ENCODE peak calls at places on chromosomes 13 and 19, in ten cellular contexts. One of them, this sample, is unnamed.

GRCh38 chr13:72514141-72514540 is 213.3 kb downstream of the MZT1 start:
- DNase-seq in IMR-90: no peak
- DNase-seq in WERI-Rb-1: no peak
- DNase-seq in lower lobe of right lung: no peak
- DNase-seq in effector memory CD4-positive, alpha-beta T cell: no peak
- DNase-seq in fibroblast of lung: peak; percentile 58
- DNase-seq in heart right ventricle: no peak
- DNase-seq in CD4-positive, alpha-beta memory T cell: no peak
- DNase-seq in mesenchymal stem cell: no peak
- DNase-seq in left ventricle myocardium inferior: no peak
- DNase-seq in this sample: no peak

GRCh38 chr13:97259787-97260641 is 37.9 kb downstream of the MBNL2 start:
- DNase-seq in heart right ventricle: no peak
- DNase-seq in mesenchymal stem cell: peak; percentile 93
- DNase-seq in left ventricle myocardium inferior: no peak
- DNase-seq in CD4-positive, alpha-beta memory T cell: no peak
- DNase-seq in IMR-90: peak; percentile 84
- DNase-seq in effector memory CD4-positive, alpha-beta T cell: no peak
- DNase-seq in lower lobe of right lung: no peak
- DNase-seq in WERI-Rb-1: no peak
- DNase-seq in fibroblast of lung: peak; percentile 84
- DNase-seq in this sample: no peak

GRCh38 chr19:16969127-16969526 is 57.5 kb downstream of the CPAMD8 start:
- DNase-seq in IMR-90: no peak
- DNase-seq in WERI-Rb-1: peak; percentile 25
- DNase-seq in left ventricle myocardium inferior: no peak
- DNase-seq in mesenchymal stem cell: no peak
- DNase-seq in lower lobe of right lung: no peak
- DNase-seq in CD4-positive, alpha-beta memory T cell: no peak
- DNase-seq in effector memory CD4-positive, alpha-beta T cell: no peak
- DNase-seq in heart right ventricle: no peak
- DNase-seq in fibroblast of lung: no peak
- DNase-seq in this sample: no peak

GRCh38 chr19:21698215-21698614 is 69.2 kb downstream of the ZNF100 start:
- DNase-seq in left ventricle myocardium inferior: no peak
- DNase-seq in IMR-90: peak; percentile 1
- DNase-seq in effector memory CD4-positive, alpha-beta T cell: no peak
- DNase-seq in mesenchymal stem cell: peak; percentile 1
- DNase-seq in fibroblast of lung: peak; percentile 3
- DNase-seq in heart right ventricle: no peak
- DNase-seq in lower lobe of right lung: no peak
- DNase-seq in WERI-Rb-1: no peak
- DNase-seq in CD4-positive, alpha-beta memory T cell: peak; percentile 29
- DNase-seq in this sample: no peak

GRCh38 chr13:23743269-23743668 is 145.9 kb downstream of the MIPEP start:
- DNase-seq in WERI-Rb-1: no peak
- DNase-seq in heart right ventricle: no peak
- DNase-seq in fibroblast of lung: no peak
- DNase-seq in mesenchymal stem cell: no peak
- DNase-seq in effector memory CD4-positive, alpha-beta T cell: no peak
- DNase-seq in left ventricle myocardium inferior: no peak
- DNase-seq in IMR-90: no peak
- DNase-seq in lower lobe of right lung: no peak
- DNase-seq in CD4-positive, alpha-beta memory T cell: peak; percentile 45
- DNase-seq in this sample: no peak

GRCh38 chr19:388691-389090 is 20.3 kb downstream of the C2CD4C start:
- DNase-seq in mesenchymal stem cell: no peak
- DNase-seq in WERI-Rb-1: no peak
- DNase-seq in IMR-90: no peak
- DNase-seq in CD4-positive, alpha-beta memory T cell: no peak
- DNase-seq in left ventricle myocardium inferior: no peak
- DNase-seq in effector memory CD4-positive, alpha-beta T cell: no peak
- DNase-seq in fibroblast of lung: no peak
- DNase-seq in lower lobe of right lung: no peak
- DNase-seq in heart right ventricle: no peak
- DNase-seq in this sample: no peak

GRCh38 chr13:43374621-43375020 is 351.2 kb downstream of the DNAJC15 start:
- DNase-seq in lower lobe of right lung: no peak
- DNase-seq in mesenchymal stem cell: peak; percentile 37
- DNase-seq in IMR-90: peak; percentile 64
- DNase-seq in left ventricle myocardium inferior: no peak
- DNase-seq in CD4-positive, alpha-beta memory T cell: no peak
- DNase-seq in heart right ventricle: no peak
- DNase-seq in WERI-Rb-1: no peak
- DNase-seq in fibroblast of lung: peak; percentile 89
- DNase-seq in effector memory CD4-positive, alpha-beta T cell: no peak
- DNase-seq in this sample: no peak

GRCh38 chr13:45119469-45119989 is 781 bp upstream of the GTF2F2 start:
- DNase-seq in WERI-Rb-1: no peak
- DNase-seq in fibroblast of lung: peak; percentile 79
- DNase-seq in mesenchymal stem cell: peak; percentile 51
- DNase-seq in heart right ventricle: no peak
- DNase-seq in effector memory CD4-positive, alpha-beta T cell: peak; percentile 65
- DNase-seq in lower lobe of right lung: no peak
- DNase-seq in CD4-positive, alpha-beta memory T cell: peak; percentile 84
- DNase-seq in left ventricle myocardium inferior: no peak
- DNase-seq in IMR-90: peak; percentile 77
- DNase-seq in this sample: peak; percentile 27

DNA sequence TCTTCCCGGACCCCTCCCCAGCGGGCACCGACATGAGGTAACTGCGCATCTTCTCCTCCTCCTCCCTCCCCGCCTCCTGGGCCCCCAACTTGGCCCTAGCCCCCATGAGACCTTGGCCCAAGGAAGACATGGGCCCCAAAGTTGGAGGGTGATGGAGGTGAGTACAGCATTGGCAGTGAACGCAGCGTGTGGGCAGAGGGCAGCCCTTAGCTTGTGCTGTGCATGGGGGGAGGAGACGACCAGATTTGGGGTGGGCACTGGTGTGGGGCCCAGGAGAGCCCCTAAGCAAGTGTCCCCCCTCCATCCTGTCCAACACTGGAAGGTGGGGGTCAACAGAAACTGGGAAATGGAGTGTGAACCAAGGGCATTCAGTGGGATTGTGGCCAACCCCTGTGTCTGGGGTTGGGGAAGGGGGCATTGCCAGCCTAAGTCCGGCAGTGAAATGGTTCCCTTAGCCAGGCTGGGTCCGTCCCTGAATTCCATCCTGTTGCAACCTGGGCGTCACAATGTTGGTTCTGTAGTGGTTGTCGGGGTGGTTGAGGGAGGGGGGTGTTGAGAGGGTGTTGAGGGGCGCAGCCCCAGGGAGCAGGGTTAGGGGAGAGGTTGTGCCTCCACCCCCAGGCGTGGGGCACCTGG is 23.5 kb downstream of the NUMBL start:
- DNase-seq in WERI-Rb-1: no peak
- DNase-seq in IMR-90: no peak
- DNase-seq in lower lobe of right lung: no peak
- DNase-seq in heart right ventricle: no peak
- DNase-seq in fibroblast of lung: no peak
- DNase-seq in mesenchymal stem cell: no peak
- DNase-seq in left ventricle myocardium inferior: peak; percentile 11
- DNase-seq in CD4-positive, alpha-beta memory T cell: no peak
- DNase-seq in effector memory CD4-positive, alpha-beta T cell: no peak
- DNase-seq in this sample: no peak
- H3K36me3 ChIP-seq in WERI-Rb-1: peaks cover 53% of the 10 kb centered on the region
- H3K36me3 ChIP-seq in IMR-90: peaks cover 48% of the 10 kb centered on the region
- H3K36me3 ChIP-seq in lower lobe of right lung: peaks cover 46% of the 10 kb centered on the region
- H3K36me3 ChIP-seq in heart right ventricle: peaks cover 20% of the 10 kb centered on the region
- H3K36me3 ChIP-seq in fibroblast of lung: peaks cover 46% of the 10 kb centered on the region
- H3K36me3 ChIP-seq in mesenchymal stem cell: peaks cover 50% of the 10 kb centered on the region
- H3K36me3 ChIP-seq in left ventricle myocardium inferior: peaks cover 46% of the 10 kb centered on the region
- H3K36me3 ChIP-seq in CD4-positive, alpha-beta memory T cell: peaks cover 3% of the 10 kb centered on the region
- H3K36me3 ChIP-seq in effector memory CD4-positive, alpha-beta T cell: peaks cover 14% of the 10 kb centered on the region
- H3K36me3 ChIP-seq in this sample: no peaks in the 10 kb centered on the region

GRCh38 chr19:20385056-20385455 is 180.5 kb downstream of the ZNF737 start:
- DNase-seq in heart right ventricle: no peak
- DNase-seq in IMR-90: no peak
- DNase-seq in WERI-Rb-1: no peak
- DNase-seq in fibroblast of lung: no peak
- DNase-seq in left ventricle myocardium inferior: no peak
- DNase-seq in mesenchymal stem cell: no peak
- DNase-seq in lower lobe of right lung: no peak
- DNase-seq in effector memory CD4-positive, alpha-beta T cell: no peak
- DNase-seq in CD4-positive, alpha-beta memory T cell: no peak
- DNase-seq in this sample: no peak
- H3K9me3 ChIP-seq in heart right ventricle: peaks cover under 1% of the 10 kb centered on the region
- H3K9me3 ChIP-seq in IMR-90: peaks cover 13% of the 10 kb centered on the region
- H3K9me3 ChIP-seq in WERI-Rb-1: no peaks in the 10 kb centered on the region
- H3K9me3 ChIP-seq in fibroblast of lung: no peaks in the 10 kb centered on the region
- H3K9me3 ChIP-seq in left ventricle myocardium inferior: peaks cover 90% of the 10 kb centered on the region
- H3K9me3 ChIP-seq in mesenchymal stem cell: peaks cover 77% of the 10 kb centered on the region
- H3K9me3 ChIP-seq in lower lobe of right lung: peaks cover 15% of the 10 kb centered on the region
- H3K9me3 ChIP-seq in effector memory CD4-positive, alpha-beta T cell: no peaks in the 10 kb centered on the region
- H3K9me3 ChIP-seq in CD4-positive, alpha-beta memory T cell: no peaks in the 10 kb centered on the region
- H3K9me3 ChIP-seq in this sample: no peaks in the 10 kb centered on the region

DNA sequence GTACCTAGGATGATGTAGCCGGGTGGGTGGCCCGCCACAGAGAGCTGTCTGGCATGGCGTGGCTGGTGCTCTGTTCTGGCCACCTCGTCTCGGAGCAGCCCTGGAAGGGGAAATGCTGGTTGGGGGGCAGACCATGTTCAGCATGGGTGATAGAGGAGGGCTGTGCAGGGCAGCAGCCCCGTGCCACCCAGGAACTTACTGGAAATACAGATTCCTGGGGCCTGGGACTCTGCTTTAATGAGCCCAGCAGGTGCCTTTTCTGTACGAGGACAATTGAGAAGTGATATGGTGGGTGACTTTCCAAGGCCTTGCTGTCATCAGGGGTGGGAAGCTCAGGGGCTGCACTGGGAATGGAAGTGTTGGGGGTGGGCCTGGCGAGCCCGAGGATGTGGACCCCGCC is 24.7 kb downstream of the SMARCA4 start:
- DNase-seq in WERI-Rb-1: no peak
- DNase-seq in CD4-positive, alpha-beta memory T cell: no peak
- DNase-seq in lower lobe of right lung: no peak
- DNase-seq in IMR-90: no peak
- DNase-seq in fibroblast of lung: no peak
- DNase-seq in effector memory CD4-positive, alpha-beta T cell: no peak
- DNase-seq in left ventricle myocardium inferior: no peak
- DNase-seq in heart right ventricle: no peak
- DNase-seq in mesenchymal stem cell: no peak
- DNase-seq in this sample: no peak
- H3K36me3 ChIP-seq in WERI-Rb-1: peaks cover 81% of the 10 kb centered on the region
- H3K36me3 ChIP-seq in CD4-positive, alpha-beta memory T cell: peaks cover 44% of the 10 kb centered on the region
- H3K36me3 ChIP-seq in lower lobe of right lung: peaks cover 69% of the 10 kb centered on the region
- H3K36me3 ChIP-seq in IMR-90: peaks cover 65% of the 10 kb centered on the region
- H3K36me3 ChIP-seq in fibroblast of lung: peaks cover 10% of the 10 kb centered on the region
- H3K36me3 ChIP-seq in effector memory CD4-positive, alpha-beta T cell: peaks cover 60% of the 10 kb centered on the region
- H3K36me3 ChIP-seq in left ventricle myocardium inferior: peaks cover 68% of the 10 kb centered on the region
- H3K36me3 ChIP-seq in heart right ventricle: peaks cover 30% of the 10 kb centered on the region
- H3K36me3 ChIP-seq in mesenchymal stem cell: peaks cover 72% of the 10 kb centered on the region
- H3K36me3 ChIP-seq in this sample: peaks cover 5% of the 10 kb centered on the region

GRCh38 chr19:51882518-51882917 is 5.2 kb downstream of the ZNF577 start:
- DNase-seq in mesenchymal stem cell: no peak
- DNase-seq in heart right ventricle: no peak
- DNase-seq in fibroblast of lung: no peak
- DNase-seq in left ventricle myocardium inferior: no peak
- DNase-seq in CD4-positive, alpha-beta memory T cell: no peak
- DNase-seq in lower lobe of right lung: no peak
- DNase-seq in IMR-90: no peak
- DNase-seq in WERI-Rb-1: no peak
- DNase-seq in effector memory CD4-positive, alpha-beta T cell: no peak
- DNase-seq in this sample: no peak
- H3K9me3 ChIP-seq in mesenchymal stem cell: peaks cover 69% of the 10 kb centered on the region
- H3K9me3 ChIP-seq in heart right ventricle: peaks cover 14% of the 10 kb centered on the region
- H3K9me3 ChIP-seq in fibroblast of lung: no peaks in the 10 kb centered on the region
- H3K9me3 ChIP-seq in left ventricle myocardium inferior: peaks cover 15% of the 10 kb centered on the region
- H3K9me3 ChIP-seq in CD4-positive, alpha-beta memory T cell: peaks cover 43% of the 10 kb centered on the region
- H3K9me3 ChIP-seq in lower lobe of right lung: peaks cover 90% of the 10 kb centered on the region
- H3K9me3 ChIP-seq in IMR-90: peaks cover 4% of the 10 kb centered on the region
- H3K9me3 ChIP-seq in WERI-Rb-1: no peaks in the 10 kb centered on the region
- H3K9me3 ChIP-seq in effector memory CD4-positive, alpha-beta T cell: peaks cover 46% of the 10 kb centered on the region
- H3K9me3 ChIP-seq in this sample: no peaks in the 10 kb centered on the region

DNA sequence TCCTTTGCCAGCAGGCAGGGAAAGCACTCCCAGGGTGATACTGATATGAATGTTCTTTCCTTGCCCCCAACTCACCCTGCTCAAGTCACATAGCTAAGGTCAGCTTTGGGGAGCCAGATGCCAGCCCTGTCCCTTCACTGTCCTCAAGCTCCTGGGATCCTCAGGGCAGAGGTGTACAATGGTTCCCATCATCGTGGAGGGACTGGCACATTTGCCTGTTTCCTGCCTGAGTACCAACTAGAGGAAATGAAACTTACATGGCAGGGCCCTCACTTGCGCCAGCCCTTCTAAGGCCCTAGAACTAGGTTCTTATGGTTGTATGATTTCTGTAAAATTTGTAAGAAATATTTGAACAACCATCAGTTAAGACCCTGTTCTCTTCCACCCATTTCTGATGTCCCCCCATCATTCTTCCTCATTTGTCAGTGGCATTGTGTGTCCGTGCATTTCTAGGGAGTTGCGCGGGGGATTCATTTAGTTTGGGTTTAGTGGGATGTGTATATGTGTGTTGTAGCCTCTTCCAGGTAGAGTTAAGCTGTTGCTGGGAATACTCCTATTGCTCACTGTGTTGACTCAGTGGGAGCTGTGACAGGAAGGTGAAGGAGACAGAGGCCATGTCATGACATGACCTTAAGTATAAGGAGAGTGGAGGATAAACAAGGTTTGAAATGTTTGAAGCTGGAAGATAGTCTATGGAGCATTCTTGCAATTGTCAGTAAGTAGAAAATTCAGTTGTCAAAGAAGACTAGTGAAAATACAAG is 41.3 kb upstream of the RCBTB2 start:
- DNase-seq in effector memory CD4-positive, alpha-beta T cell: no peak
- DNase-seq in lower lobe of right lung: no peak
- DNase-seq in fibroblast of lung: no peak
- DNase-seq in WERI-Rb-1: no peak
- DNase-seq in CD4-positive, alpha-beta memory T cell: no peak
- DNase-seq in mesenchymal stem cell: no peak
- DNase-seq in IMR-90: no peak
- DNase-seq in heart right ventricle: no peak
- DNase-seq in left ventricle myocardium inferior: no peak
- DNase-seq in this sample: no peak
- H3K36me3 ChIP-seq in effector memory CD4-positive, alpha-beta T cell: no peaks in the 10 kb centered on the region
- H3K36me3 ChIP-seq in lower lobe of right lung: no peaks in the 10 kb centered on the region
- H3K36me3 ChIP-seq in fibroblast of lung: no peaks in the 10 kb centered on the region
- H3K36me3 ChIP-seq in WERI-Rb-1: no peaks in the 10 kb centered on the region
- H3K36me3 ChIP-seq in CD4-positive, alpha-beta memory T cell: no peaks in the 10 kb centered on the region
- H3K36me3 ChIP-seq in mesenchymal stem cell: no peaks in the 10 kb centered on the region
- H3K36me3 ChIP-seq in IMR-90: no peaks in the 10 kb centered on the region
- H3K36me3 ChIP-seq in heart right ventricle: no peaks in the 10 kb centered on the region
- H3K36me3 ChIP-seq in left ventricle myocardium inferior: no peaks in the 10 kb centered on the region
- H3K36me3 ChIP-seq in this sample: no peaks in the 10 kb centered on the region